ENCODE peak calls at places on chromosomes 2 and 18, in ten cellular contexts. O is Karpas-422; C is breast epithelium; Y is SJSA1; L is CD4-positive, alpha-beta T cell; F is endodermal cell; W is cardiac muscle cell; D is CD8-positive, alpha-beta memory T cell; E is prostate gland; U is left ventricle myocardium inferior. T is an unnamed sample. For H3K27me3, the result is how much of the 10 kb centered on the place peaks cover.

GRCh38 chr2:169012812-169013627 is 18.1 kb downstream of the ABCB11 start:
- DNase-seq in L (no peak), E (no peak), C (no peak), O (no peak), U (no peak), W (no peak), D (no peak), Y (peak), F (no peak), T (no peak)

GRCh38 chr18:13551841-13552733 is 174.3 kb downstream of the FAM210A start:
- DNase-seq in O (no peak), U (no peak), W (no peak), C (no peak), E (no peak), Y (no peak), D (no peak), F (peak), L (no peak), T (no peak)

GRCh38 chr2:54608224-54608623 is 115.2 kb upstream of the EML6 start:
- DNase-seq in O (no peak), L (no peak), E (no peak), U (no peak), W (no peak), F (no peak), C (no peak), D (no peak), Y (no peak), T (no peak)

GRCh38 chr18:51082571-51083264 is 52.7 kb downstream of the SMAD4 start:
- DNase-seq in L (no peak), F (no peak), D (no peak), Y (no peak), O (no peak), W (no peak), U (no peak), C (no peak), E (no peak), T (no peak)

GRCh38 chr2:195561205-195562032 is 95.6 kb upstream of the SLC39A10 start:
- DNase-seq in Y (peak), L (no peak), C (no peak), F (no peak), O (peak), E (no peak), D (no peak), W (no peak), U (no peak), T (no peak)

GRCh38 chr18:78792094-78792493 is 187.5 kb upstream of the SALL3 start:
- DNase-seq in C (no peak), L (no peak), O (no peak), F (no peak), D (no peak), U (no peak), Y (no peak), E (no peak), W (no peak), T (no peak)

GRCh38 chr2:23287250-23287704 is 97.7 kb upstream of the KLHL29 start:
- DNase-seq in L (no peak), E (peak), F (no peak), D (no peak), O (no peak), C (peak), Y (peak), W (peak), U (peak), T (no peak)

GRCh38 chr18:9705183-9705864 is 2.8 kb upstream of the RAB31 start:
- DNase-seq in C (no peak), F (no peak), Y (peak), L (no peak), U (no peak), E (no peak), D (no peak), W (no peak), O (no peak), T (no peak)

GRCh38 chr2:206993964-206994363 is 54.6 kb downstream of the CPO start:
- DNase-seq in E (peak), Y (no peak), O (no peak), C (peak), D (no peak), F (no peak), U (no peak), W (no peak), L (no peak), T (no peak)

GRCh38 chr18:22858121-22858520 is 75.0 kb upstream of the RBBP8 start:
- DNase-seq in W (no peak), U (no peak), L (no peak), O (no peak), Y (no peak), E (no peak), C (no peak), F (no peak), D (no peak), T (no peak)

GRCh38 chr2:29223851-29224692 is 108.9 kb downstream of the CLIP4 start:
- DNase-seq in F (no peak), Y (peak), E (peak), D (no peak), U (no peak), C (peak), O (no peak), L (no peak), W (no peak), T (no peak)

GRCh38 chr2:61700465-61700864 is 153.4 kb downstream of the FAM161A start:
- DNase-seq in L (no peak), W (no peak), Y (no peak), F (no peak), O (no peak), C (no peak), D (no peak), E (no peak), U (no peak), T (no peak)

GRCh38 chr2:61705625-61706024 is 148.2 kb downstream of the FAM161A start:
- DNase-seq in U (no peak), E (no peak), Y (no peak), L (no peak), O (no peak), F (no peak), D (no peak), C (no peak), W (no peak), T (no peak)

GRCh38 chr2:61702088-61702467 is 151.8 kb downstream of the FAM161A start:
- DNase-seq in Y (no peak), F (no peak), D (no peak), W (no peak), L (no peak), C (no peak), O (no peak), E (no peak), U (no peak), T (no peak)
- H3K27ac ChIP-seq in Y (no peak), F (no peak), D (no peak), W (no peak), L (no peak), C (no peak), O (no peak), E (peak), U (no peak), T (no peak)

DNA sequence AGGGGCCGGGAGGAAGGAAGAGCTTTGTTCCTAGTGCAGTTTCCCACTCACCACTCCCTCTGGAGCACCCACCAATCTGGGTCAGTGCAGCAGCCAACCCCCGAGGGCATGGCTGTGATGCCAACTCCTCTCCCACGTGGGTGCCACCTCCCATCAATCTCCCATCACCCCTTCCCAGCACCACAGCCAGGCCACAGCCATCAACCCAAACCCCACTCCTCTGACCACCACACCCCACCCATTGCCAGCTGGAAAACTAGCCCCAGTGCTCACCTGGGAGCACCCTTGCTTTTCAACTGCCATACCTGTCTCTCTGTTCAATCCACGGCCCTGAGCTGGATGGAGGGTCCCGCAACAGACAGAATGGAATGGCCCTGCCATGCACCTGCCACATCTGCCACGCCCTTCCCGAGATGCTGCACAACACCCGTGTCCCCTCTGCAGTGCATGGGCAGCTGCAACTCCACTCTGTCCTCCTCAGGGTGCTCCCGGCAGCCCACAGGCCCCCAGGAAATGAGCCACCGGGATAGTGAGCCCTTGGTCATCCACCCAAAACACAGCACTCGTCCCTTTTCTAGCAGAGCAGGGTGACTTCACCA is 112.4 kb upstream of the ID2 start:
- DNase-seq in D (no peak), Y (no peak), L (peak), W (no peak), U (no peak), C (no peak), F (no peak), E (no peak), O (no peak), T (no peak)
- H3K27me3 ChIP-seq in D (under half), Y (under half), L (under half), W (under half), U (under half), C (under half), F (under half), E (under half), O (under half), T (under half)

GRCh38 chr2:241818943-241819270 is 9.9 kb downstream of the NEU4 start:
- DNase-seq in O (no peak), U (no peak), W (no peak), L (no peak), F (peak), D (no peak), Y (no peak), C (no peak), E (no peak), T (no peak)
- H3K27ac ChIP-seq in O (no peak), U (no peak), W (no peak), L (no peak), F (no peak), D (no peak), Y (no peak), C (no peak), E (no peak), T (no peak)

GRCh38 chr18:49907346-49907929 is 94.1 kb upstream of the ACAA2 start:
- DNase-seq in E (no peak), W (peak), O (no peak), Y (no peak), U (no peak), L (no peak), C (no peak), F (peak), D (no peak), T (no peak)

GRCh38 chr18:49910019-49910418 is 96.7 kb upstream of the ACAA2 start:
- DNase-seq in O (no peak), F (no peak), U (no peak), D (no peak), L (no peak), W (no peak), E (no peak), Y (no peak), C (no peak), T (no peak)

GRCh38 chr18:49899647-49900330 is 86.5 kb upstream of the ACAA2 start:
- DNase-seq in C (no peak), U (no peak), O (no peak), W (no peak), Y (no peak), D (no peak), E (no peak), L (no peak), F (no peak), T (no peak)

GRCh38 chr18:49901862-49902340 is 88.6 kb upstream of the ACAA2 start:
- DNase-seq in F (no peak), Y (no peak), L (no peak), U (no peak), E (no peak), W (no peak), C (no peak), O (no peak), D (no peak), T (no peak)

GRCh38 chr18:49904871-49905555 is 91.7 kb upstream of the ACAA2 start:
- DNase-seq in D (no peak), W (no peak), F (peak), L (no peak), O (no peak), C (no peak), Y (no peak), E (no peak), U (no peak), T (no peak)
- H3K27me3 ChIP-seq in D (under half), W (under half), F (under half), L (under half), O (under half), C (under half), Y (under half), E (under half), U (under half), T (under half)

DNA sequence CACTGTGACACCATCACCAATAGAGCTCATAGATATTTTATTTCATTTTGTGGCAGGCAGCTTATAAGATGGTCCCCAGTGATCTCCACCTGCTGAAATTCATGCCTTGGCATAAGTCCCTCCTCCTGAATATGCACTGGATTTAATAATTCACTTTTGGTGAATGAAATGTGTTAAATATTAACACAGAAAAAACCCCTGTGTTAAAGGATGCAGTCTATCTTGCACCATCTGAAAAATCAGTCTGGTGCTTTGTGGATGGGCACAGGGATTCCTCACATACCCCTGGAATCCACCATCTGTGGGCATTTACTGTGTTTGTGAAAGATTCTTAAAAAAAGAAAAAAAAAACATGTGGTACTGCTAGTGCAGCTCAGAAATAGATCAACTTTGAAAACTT is 26.1 kb upstream of the WIPF1 start:
- DNase-seq in W (no peak), Y (no peak), U (no peak), E (no peak), L (no peak), O (no peak), D (no peak), F (no peak), C (no peak), T (no peak)
- H3K27ac ChIP-seq in W (no peak), Y (no peak), U (no peak), E (no peak), L (no peak), O (peak), D (no peak), F (no peak), C (no peak), T (no peak)

GRCh38 chr2:40482091-40482490 is 30.2 kb upstream of the SLC8A1 start:
- DNase-seq in D (no peak), L (no peak), Y (no peak), C (no peak), U (no peak), E (no peak), F (no peak), W (no peak), O (no peak), T (no peak)

GRCh38 chr2:40479995-40480525 is 28.2 kb upstream of the SLC8A1 start:
- DNase-seq in O (no peak), F (no peak), U (no peak), E (no peak), C (no peak), Y (no peak), W (no peak), L (no peak), D (no peak), T (no peak)

GRCh38 chr2:40487592-40487991 is 35.7 kb upstream of the SLC8A1 start:
- DNase-seq in C (no peak), O (no peak), F (no peak), U (no peak), D (no peak), E (no peak), W (peak), L (no peak), Y (no peak), T (no peak)

GRCh38 chr2:40485319-40485718 is 33.4 kb upstream of the SLC8A1 start:
- DNase-seq in C (no peak), O (no peak), U (no peak), Y (no peak), E (no peak), L (no peak), W (no peak), F (no peak), D (no peak), T (no peak)

GRCh38 chr2:40483590-40483989 is 31.7 kb upstream of the SLC8A1 start:
- DNase-seq in L (no peak), D (no peak), U (no peak), Y (no peak), O (no peak), E (no peak), F (no peak), W (no peak), C (no peak), T (no peak)
- H3K27me3 ChIP-seq in L (under half), D (under half), U (under half), Y (under half), O (under half), E (under half), F (under half), W (under half), C (under half), T (under half)

T was measured in iPS DF 6.9.